ENCODE peak calls at places on chromosomes 12 and 14, in five cellular contexts. One of them, this sample, is unnamed.

GRCh38 chr12:95088339-95088738 is 14.9 kb upstream of the NR2C1 start:
- DNase-seq in activated CD8-positive, alpha-beta T cell treated with anti-CD3 and anti-CD28 coated beads for 36 hours: no peak
- DNase-seq in neural crest cell: no peak
- DNase-seq in foreskin fibroblast: no peak
- DNase-seq in AG09309: no peak
- DNase-seq in this sample: peak; percentile 41

GRCh38 chr12:76020281-76020680 is 11.3 kb downstream of the PHLDA1 start:
- DNase-seq in activated CD8-positive, alpha-beta T cell treated with anti-CD3 and anti-CD28 coated beads for 36 hours: peak; percentile 95
- DNase-seq in AG09309: no peak
- DNase-seq in neural crest cell: no peak
- DNase-seq in foreskin fibroblast: no peak
- DNase-seq in this sample: no peak

GRCh38 chr14:28280997-28281598 is 485.5 kb upstream of the FOXG1 start:
- DNase-seq in activated CD8-positive, alpha-beta T cell treated with anti-CD3 and anti-CD28 coated beads for 36 hours: no peak
- DNase-seq in foreskin fibroblast: no peak
- DNase-seq in AG09309: no peak
- DNase-seq in neural crest cell: no peak
- DNase-seq in this sample: no peak

GRCh38 chr12:32920506-32921085 is 24.0 kb upstream of the PKP2 start:
- DNase-seq in activated CD8-positive, alpha-beta T cell treated with anti-CD3 and anti-CD28 coated beads for 36 hours: no peak
- DNase-seq in neural crest cell: no peak
- DNase-seq in AG09309: no peak
- DNase-seq in foreskin fibroblast: no peak
- DNase-seq in this sample: no peak

GRCh38 chr14:90381999-90382451 is 14.8 kb upstream of the CALM1 start:
- DNase-seq in foreskin fibroblast: no peak
- DNase-seq in AG09309: no peak
- DNase-seq in neural crest cell: no peak
- DNase-seq in activated CD8-positive, alpha-beta T cell treated with anti-CD3 and anti-CD28 coated beads for 36 hours: peak; percentile 50
- DNase-seq in this sample: no peak

GRCh38 chr12:5830121-5830520 is 114.9 kb downstream of the ANO2 start:
- DNase-seq in activated CD8-positive, alpha-beta T cell treated with anti-CD3 and anti-CD28 coated beads for 36 hours: no peak
- DNase-seq in neural crest cell: no peak
- DNase-seq in foreskin fibroblast: no peak
- DNase-seq in AG09309: no peak
- DNase-seq in this sample: no peak

GRCh38 chr12:62537544-62537943 is 70.9 kb downstream of the MON2 start:
- DNase-seq in AG09309: peak; percentile 59
- DNase-seq in neural crest cell: no peak
- DNase-seq in activated CD8-positive, alpha-beta T cell treated with anti-CD3 and anti-CD28 coated beads for 36 hours: no peak
- DNase-seq in foreskin fibroblast: peak; percentile 70
- DNase-seq in this sample: no peak

GRCh38 chr12:15806826-15807225 is 17.6 kb upstream of the EPS8 start:
- DNase-seq in neural crest cell: no peak
- DNase-seq in AG09309: no peak
- DNase-seq in foreskin fibroblast: no peak
- DNase-seq in activated CD8-positive, alpha-beta T cell treated with anti-CD3 and anti-CD28 coated beads for 36 hours: no peak
- DNase-seq in this sample: no peak

GRCh38 chr12:103519632-103520031 is 23.9 kb upstream of the C12orf42 start:
- DNase-seq in AG09309: no peak
- DNase-seq in activated CD8-positive, alpha-beta T cell treated with anti-CD3 and anti-CD28 coated beads for 36 hours: no peak
- DNase-seq in neural crest cell: no peak
- DNase-seq in foreskin fibroblast: no peak
- DNase-seq in this sample: no peak

GRCh38 chr14:22095845-22096510 is 422.4 kb upstream of the OR4E1 start:
- DNase-seq in activated CD8-positive, alpha-beta T cell treated with anti-CD3 and anti-CD28 coated beads for 36 hours: peak; percentile 27
- DNase-seq in AG09309: no peak
- DNase-seq in foreskin fibroblast: no peak
- DNase-seq in neural crest cell: no peak
- DNase-seq in this sample: no peak

GRCh38 chr12:124992874-124993567 is 424 bp upstream of the BRI3BP start:
- DNase-seq in foreskin fibroblast: peak; percentile 20
- DNase-seq in activated CD8-positive, alpha-beta T cell treated with anti-CD3 and anti-CD28 coated beads for 36 hours: peak; percentile 97
- DNase-seq in AG09309: no peak
- DNase-seq in neural crest cell: peak; percentile 81
- DNase-seq in this sample: peak; percentile 75

GRCh38 chr12:12630850-12631249 is 19.2 kb downstream of the CREBL2 start:
- DNase-seq in AG09309: no peak
- DNase-seq in foreskin fibroblast: no peak
- DNase-seq in activated CD8-positive, alpha-beta T cell treated with anti-CD3 and anti-CD28 coated beads for 36 hours: no peak
- DNase-seq in neural crest cell: no peak
- DNase-seq in this sample: no peak
- TF ChIP-seq CTCF in AG09309: no peak
- TF ChIP-seq CTCF in foreskin fibroblast: no peak
- TF ChIP-seq CTCF in activated CD8-positive, alpha-beta T cell treated with anti-CD3 and anti-CD28 coated beads for 36 hours: no peak
- TF ChIP-seq CTCF in neural crest cell: no peak
- TF ChIP-seq CTCF in this sample: no peak

GRCh38 chr14:20682127-20682434 is 2.3 kb upstream of the RNASE4 start:
- DNase-seq in foreskin fibroblast: no peak
- DNase-seq in neural crest cell: no peak
- DNase-seq in AG09309: no peak
- DNase-seq in activated CD8-positive, alpha-beta T cell treated with anti-CD3 and anti-CD28 coated beads for 36 hours: no peak
- DNase-seq in this sample: no peak

GRCh38 chr14:20680843-20681347 is 3.5 kb upstream of the RNASE4 start:
- DNase-seq in neural crest cell: no peak
- DNase-seq in activated CD8-positive, alpha-beta T cell treated with anti-CD3 and anti-CD28 coated beads for 36 hours: peak; percentile 66
- DNase-seq in foreskin fibroblast: no peak
- DNase-seq in AG09309: no peak
- DNase-seq in this sample: peak; percentile 63

GRCh38 chr14:20680363-20680762 is 4.0 kb upstream of the RNASE4 start:
- DNase-seq in activated CD8-positive, alpha-beta T cell treated with anti-CD3 and anti-CD28 coated beads for 36 hours: no peak
- DNase-seq in AG09309: no peak
- DNase-seq in foreskin fibroblast: no peak
- DNase-seq in neural crest cell: no peak
- DNase-seq in this sample: no peak

GRCh38 chr14:20681348-20682126 is 2.8 kb upstream of the RNASE4 start:
- DNase-seq in neural crest cell: peak; percentile 87
- DNase-seq in activated CD8-positive, alpha-beta T cell treated with anti-CD3 and anti-CD28 coated beads for 36 hours: peak; percentile 95
- DNase-seq in AG09309: peak; percentile 45
- DNase-seq in foreskin fibroblast: peak; percentile 67
- DNase-seq in this sample: peak; percentile 62

DNA sequence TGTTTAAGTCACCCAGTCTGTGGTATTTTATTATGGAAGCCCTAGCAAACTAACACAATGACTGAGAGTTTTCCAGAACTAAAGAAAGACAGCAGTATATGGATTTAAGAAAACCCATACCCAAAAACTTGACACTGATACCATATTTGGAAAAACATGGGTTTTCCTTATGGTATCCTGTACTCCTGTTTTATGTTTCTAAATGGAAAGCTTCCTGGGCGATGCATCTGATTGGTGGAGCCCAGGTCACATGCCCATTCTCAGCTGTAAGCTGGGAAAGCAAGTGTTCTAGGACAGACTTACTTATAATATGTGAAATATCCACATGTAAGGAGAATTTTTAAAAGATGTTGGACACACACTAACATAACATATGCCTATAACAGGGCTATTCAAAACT is 4.5 kb upstream of the RNASE4 start:
- DNase-seq in foreskin fibroblast: no peak
- DNase-seq in activated CD8-positive, alpha-beta T cell treated with anti-CD3 and anti-CD28 coated beads for 36 hours: peak; percentile 42
- DNase-seq in neural crest cell: no peak
- DNase-seq in AG09309: no peak
- DNase-seq in this sample: peak; percentile 28
- TF ChIP-seq CTCF in foreskin fibroblast: no peak
- TF ChIP-seq CTCF in activated CD8-positive, alpha-beta T cell treated with anti-CD3 and anti-CD28 coated beads for 36 hours: no peak
- TF ChIP-seq CTCF in neural crest cell: no peak
- TF ChIP-seq CTCF in AG09309: no peak
- TF ChIP-seq CTCF in this sample: no peak

GRCh38 chr14:61196792-61197191 is 84.3 kb downstream of the TMEM30B start:
- DNase-seq in neural crest cell: no peak
- DNase-seq in foreskin fibroblast: no peak
- DNase-seq in AG09309: no peak
- DNase-seq in activated CD8-positive, alpha-beta T cell treated with anti-CD3 and anti-CD28 coated beads for 36 hours: no peak
- DNase-seq in this sample: no peak
- TF ChIP-seq CTCF in neural crest cell: no peak
- TF ChIP-seq CTCF in foreskin fibroblast: no peak
- TF ChIP-seq CTCF in AG09309: peak; percentile 15
- TF ChIP-seq CTCF in activated CD8-positive, alpha-beta T cell treated with anti-CD3 and anti-CD28 coated beads for 36 hours: no peak
- TF ChIP-seq CTCF in this sample: no peak

DNA sequence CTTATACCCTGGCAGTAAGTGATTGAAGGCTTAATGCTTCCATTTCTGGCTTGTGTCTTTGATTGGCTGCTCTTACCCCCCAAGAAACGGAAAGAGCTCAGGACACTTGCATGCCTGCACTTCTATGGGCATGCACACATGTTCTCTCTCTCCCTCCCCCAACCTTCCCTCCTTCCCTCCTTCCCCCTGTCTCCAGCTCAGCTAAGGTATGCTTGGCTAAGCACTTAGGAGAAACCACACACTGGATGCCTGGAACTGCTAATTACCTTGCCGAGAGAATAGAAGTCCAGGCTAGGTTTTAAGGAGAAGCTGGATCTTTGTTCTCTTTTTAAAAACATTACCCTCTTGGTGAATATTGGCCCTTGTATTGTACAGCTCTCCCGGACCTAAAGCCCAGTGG is 1072.8 kb upstream of the TMEM132C start:
- DNase-seq in foreskin fibroblast: no peak
- DNase-seq in AG09309: no peak
- DNase-seq in activated CD8-positive, alpha-beta T cell treated with anti-CD3 and anti-CD28 coated beads for 36 hours: no peak
- DNase-seq in neural crest cell: no peak
- DNase-seq in this sample: no peak
- TF ChIP-seq CTCF in foreskin fibroblast: no peak
- TF ChIP-seq CTCF in AG09309: no peak
- TF ChIP-seq CTCF in activated CD8-positive, alpha-beta T cell treated with anti-CD3 and anti-CD28 coated beads for 36 hours: no peak
- TF ChIP-seq CTCF in neural crest cell: no peak
- TF ChIP-seq CTCF in this sample: no peak